ENCODE peak calls at places on chromosomes 13 and 19, in five cellular contexts. L is pancreas, J is GM12864, G is WERI-Rb-1, T is psoas muscle. I is an unnamed sample.

GRCh38 chr19:54648129-54648528 is 14.7 kb upstream of the LILRB4 start:
- DNase-seq in L (no peak), J (no peak), G (no peak), T (no peak), I (no peak)

GRCh38 chr13:47457631-47458030 is 543.4 kb downstream of the SUCLA2 start:
- DNase-seq in L (no peak), J (no peak), G (no peak), T (no peak), I (no peak)

GRCh38 chr13:30618186-30618937 is 642 bp downstream of the USPL1 start:
- DNase-seq in L (peak; percentile 42), J (peak; percentile 29), G (peak; percentile 7), T (peak; percentile 60), I (peak; percentile 38)

GRCh38 chr13:23711355-23711754 is 141.1 kb downstream of the TNFRSF19 start:
- DNase-seq in L (no peak), J (no peak), G (no peak), T (no peak), I (no peak)

GRCh38 chr13:53198017-53198416 is 169.4 kb downstream of the OLFM4 start:
- DNase-seq in L (no peak), J (no peak), G (no peak), T (no peak), I (peak; percentile 69)

GRCh38 chr13:65913173-65913572 is 1317.0 kb downstream of the PCDH9 start:
- DNase-seq in L (no peak), J (no peak), G (no peak), T (no peak), I (no peak)

GRCh38 chr19:46487178-46487801 is 8.4 kb downstream of the PNMA8B start:
- DNase-seq in L (no peak), J (no peak), G (no peak), T (no peak), I (no peak)

GRCh38 chr19:19239675-19240074 is 27.9 kb downstream of the NCAN start:
- DNase-seq in L (no peak), J (no peak), G (no peak), T (no peak), I (no peak)

DNA sequence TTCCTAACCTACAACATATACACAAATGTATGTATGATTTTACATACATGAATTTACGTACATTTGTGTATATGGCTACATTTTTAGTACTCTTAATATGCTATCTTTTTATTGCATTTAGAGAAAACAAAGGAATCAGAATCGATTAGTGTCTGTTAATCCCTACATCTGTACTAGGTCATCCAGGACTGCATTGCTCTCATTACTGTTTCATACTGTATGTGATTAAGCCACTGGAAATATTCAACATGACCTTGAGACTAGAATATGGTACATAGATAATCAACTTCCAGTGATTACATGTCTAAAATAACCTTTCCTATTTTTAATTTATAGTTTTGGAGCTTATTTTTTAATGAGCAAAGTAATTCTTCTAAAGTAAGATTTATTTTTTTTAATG is 5.3 kb upstream of the MAB21L1 start:
- DNase-seq in L (no peak), J (no peak), G (no peak), T (no peak), I (no peak)
- H3K4me3 ChIP-seq in L (no peak overlapping the region), J (no peak overlapping the region), G (no peak overlapping the region), T (no peak overlapping the region), I (no peak overlapping the region)

GRCh38 chr13:43133792-43134191 is 110.4 kb downstream of the DNAJC15 start:
- DNase-seq in L (no peak), J (no peak), G (no peak), T (no peak), I (no peak)

GRCh38 chr13:43132911-43133310 is 109.5 kb downstream of the DNAJC15 start:
- DNase-seq in L (no peak), J (no peak), G (no peak), T (no peak), I (peak; percentile 85)

GRCh38 chr13:43140985-43141384 is 117.6 kb downstream of the DNAJC15 start:
- DNase-seq in L (no peak), J (no peak), G (no peak), T (no peak), I (no peak)

GRCh38 chr13:43134896-43135295 is 111.5 kb downstream of the DNAJC15 start:
- DNase-seq in L (no peak), J (no peak), G (no peak), T (no peak), I (peak; percentile 82)

GRCh38 chr13:43136940-43137574 is 113.7 kb downstream of the DNAJC15 start:
- DNase-seq in L (no peak), J (no peak), G (no peak), T (no peak), I (no peak)
- H3K4me3 ChIP-seq in L (no peak overlapping the region), J (no peak overlapping the region), G (no peak overlapping the region), T (no peak overlapping the region), I (no peak overlapping the region)

GRCh38 chr19:38667552-38668205 is 20.2 kb downstream of the ACTN4 start:
- DNase-seq in L (peak; percentile 2), J (no peak), G (no peak), T (peak; percentile 22), I (no peak)
- H3K4me3 ChIP-seq in L (no peak overlapping the region), J (no peak overlapping the region), G (no peak overlapping the region), T (peak overlapping the region; percentile 15), I (no peak overlapping the region)

DNA sequence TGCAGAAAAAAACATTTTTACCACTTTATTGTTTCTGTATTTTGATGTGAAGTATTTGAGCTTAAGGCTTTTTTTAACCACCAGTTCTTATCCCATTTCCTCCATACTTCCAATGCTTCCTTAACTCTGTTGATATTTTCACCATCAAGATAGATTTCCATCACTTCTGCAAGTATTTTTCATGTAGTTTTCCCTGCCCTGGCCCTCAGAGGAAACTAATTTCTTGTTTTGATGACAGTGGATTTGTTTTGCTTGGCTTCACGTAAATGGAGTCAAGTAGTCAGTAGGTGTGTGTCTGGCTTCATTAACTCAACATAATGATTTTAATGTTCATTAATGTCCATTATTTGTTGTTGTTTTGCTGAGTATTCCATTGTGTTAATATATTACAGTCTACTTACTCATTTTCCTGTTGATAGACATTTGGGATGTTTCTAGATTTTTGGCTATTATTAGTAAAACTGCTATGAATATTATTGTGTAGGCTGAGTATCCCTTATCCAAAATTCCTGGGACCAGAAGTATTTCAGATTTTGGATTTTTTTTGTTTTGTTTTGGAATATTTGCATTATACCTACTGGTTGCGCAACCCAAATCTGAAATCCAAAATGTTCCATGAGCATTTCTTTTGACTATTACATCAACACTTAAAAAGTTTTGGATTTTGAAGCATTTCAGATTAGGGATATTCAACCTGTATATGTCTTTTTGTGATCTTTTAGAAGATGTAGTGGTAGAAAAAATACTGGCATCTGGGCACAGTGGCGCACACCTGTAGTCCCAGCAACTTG is 23.3 kb downstream of the ZNF582 start:
- DNase-seq in L (no peak), J (no peak), G (no peak), T (no peak), I (no peak)
- H3K4me3 ChIP-seq in L (no peak overlapping the region), J (no peak overlapping the region), G (no peak overlapping the region), T (no peak overlapping the region), I (no peak overlapping the region)

DNA sequence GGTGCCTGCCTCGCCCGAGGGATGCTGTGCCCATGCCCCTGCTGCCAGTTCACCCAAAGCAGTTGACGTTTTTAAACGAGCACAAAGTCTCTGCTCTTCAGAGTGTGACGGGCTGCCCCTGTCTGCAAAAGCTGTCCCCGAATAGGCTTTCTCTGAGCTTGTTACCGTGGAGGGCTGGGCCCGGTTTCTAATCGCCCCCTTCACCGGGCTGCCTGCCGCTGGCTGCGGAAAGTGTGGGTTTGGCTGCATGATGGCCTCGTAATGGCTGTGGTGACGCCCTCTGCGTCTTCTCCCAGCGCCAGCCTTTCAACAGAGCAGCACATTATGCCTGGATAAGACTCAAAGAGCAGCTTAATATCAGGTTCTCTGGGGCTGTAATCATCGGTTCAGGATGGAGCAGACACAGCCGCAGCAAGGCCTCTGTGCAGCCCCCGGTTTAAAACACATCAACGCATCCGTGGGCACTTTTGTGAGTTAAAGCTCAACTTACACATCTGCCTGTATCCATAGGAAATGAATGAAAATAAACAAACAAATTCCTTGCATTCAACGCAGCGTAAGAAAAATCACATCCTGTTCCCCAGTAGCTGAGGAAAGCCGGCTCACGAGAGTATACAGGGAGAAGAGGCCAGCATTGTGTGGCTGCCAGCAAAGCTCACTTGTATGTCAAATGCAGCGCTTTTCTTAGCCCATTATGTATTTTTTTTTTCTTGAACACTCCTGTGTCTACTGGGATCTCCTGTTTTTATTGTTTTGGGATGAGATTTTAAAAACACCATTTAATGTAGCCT is 166.4 kb upstream of the SOX1 start:
- DNase-seq in L (no peak), J (no peak), G (no peak), T (no peak), I (no peak)
- H3K4me3 ChIP-seq in L (no peak overlapping the region), J (no peak overlapping the region), G (no peak overlapping the region), T (no peak overlapping the region), I (no peak overlapping the region)

GRCh38 chr19:16370671-16371391 is 46.2 kb downstream of the KLF2 start:
- DNase-seq in L (no peak), J (no peak), G (no peak), T (peak; percentile 36), I (no peak)

GRCh38 chr19:16373079-16373478 is 48.5 kb downstream of the KLF2 start:
- DNase-seq in L (no peak), J (no peak), G (no peak), T (peak; percentile 36), I (no peak)

GRCh38 chr19:16371540-16371986 is 46.9 kb downstream of the KLF2 start:
- DNase-seq in L (no peak), J (peak; percentile 92), G (no peak), T (peak; percentile 74), I (no peak)

GRCh38 chr19:16373539-16373938 is 48.9 kb downstream of the KLF2 start:
- DNase-seq in L (no peak), J (no peak), G (no peak), T (peak; percentile 70), I (no peak)

DNA sequence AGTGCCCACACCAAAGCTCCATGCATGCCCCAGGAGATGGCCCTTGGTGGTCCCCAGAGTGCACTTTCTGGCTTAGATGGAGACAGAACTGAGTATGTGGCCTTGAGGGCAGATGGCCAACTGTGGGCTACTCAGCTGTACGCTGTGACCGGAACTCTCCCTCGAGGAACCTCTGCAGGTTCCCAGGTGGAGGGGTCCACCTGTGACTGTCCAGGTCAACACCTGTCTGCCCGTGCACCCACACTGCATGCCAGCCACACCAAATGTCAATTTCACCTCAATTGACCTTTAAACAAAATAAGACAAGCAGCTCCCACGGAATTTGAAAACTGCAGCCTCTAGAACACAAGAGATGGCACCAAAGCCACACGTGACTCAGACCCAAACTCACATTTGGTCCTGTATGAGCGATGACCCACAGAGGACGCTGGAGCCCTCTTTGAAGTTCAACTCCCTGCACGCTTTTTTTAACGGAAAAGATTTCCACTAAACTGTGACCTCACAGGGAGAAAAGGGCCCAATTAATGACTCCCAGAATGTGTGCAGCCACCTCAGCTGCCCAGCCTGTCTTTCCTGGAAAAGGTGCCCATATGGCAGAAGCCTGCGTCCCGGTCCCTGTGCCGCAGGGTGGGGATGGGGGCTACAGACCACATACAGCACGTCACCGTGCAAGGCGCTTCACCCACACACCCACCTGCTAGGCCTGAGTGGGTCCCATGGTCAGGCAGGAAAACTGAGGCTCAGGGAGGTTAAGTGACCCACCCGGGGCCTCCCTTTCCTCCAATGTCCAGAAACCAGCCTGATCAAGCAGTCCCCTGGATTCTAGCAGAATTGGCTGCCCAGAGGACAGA is 47.7 kb downstream of the KLF2 start:
- DNase-seq in L (no peak), J (no peak), G (no peak), T (peak; percentile 32), I (no peak)
- H3K4me3 ChIP-seq in L (no peak overlapping the region), J (no peak overlapping the region), G (no peak overlapping the region), T (no peak overlapping the region), I (no peak overlapping the region)

I was measured in SJCRH30.